ENCODE peak calls at places on chromosomes 7 and 10, in eight cellular contexts. One of them, this sample, is unnamed.
A peak's percentile ranks its signal among the peaks of the same experiment; 100 is the strongest.

GRCh38 chr7:74292757-74293576 is 3.8 kb downstream of the CLIP2 start:
- DNase-seq in CD4-positive, alpha-beta T cell: no peak
- DNase-seq in frontal cortex: no peak
- DNase-seq in H54: no peak
- DNase-seq in NCI-H774: no peak
- DNase-seq in CD8-positive, alpha-beta memory T cell: no peak
- DNase-seq in epithelial cell of esophagus: no peak
- DNase-seq in T-helper 17 cell: no peak
- DNase-seq in this sample: no peak

GRCh38 chr7:12715372-12716133 is 28.1 kb downstream of the ARL4A start:
- DNase-seq in CD4-positive, alpha-beta T cell: no peak
- DNase-seq in frontal cortex: peak; percentile 12
- DNase-seq in H54: peak; percentile 58
- DNase-seq in NCI-H774: peak; percentile 54
- DNase-seq in CD8-positive, alpha-beta memory T cell: peak; percentile 26
- DNase-seq in epithelial cell of esophagus: peak; percentile 78
- DNase-seq in T-helper 17 cell: no peak
- DNase-seq in this sample: peak; percentile 97

GRCh38 chr7:94080551-94080950 is 76.4 kb upstream of the BET1 start:
- DNase-seq in CD4-positive, alpha-beta T cell: no peak
- DNase-seq in frontal cortex: no peak
- DNase-seq in H54: no peak
- DNase-seq in NCI-H774: no peak
- DNase-seq in CD8-positive, alpha-beta memory T cell: no peak
- DNase-seq in epithelial cell of esophagus: no peak
- DNase-seq in T-helper 17 cell: no peak
- DNase-seq in this sample: no peak

GRCh38 chr10:32239770-32240169 is 107.2 kb downstream of the EPC1 start:
- DNase-seq in CD4-positive, alpha-beta T cell: no peak
- DNase-seq in frontal cortex: no peak
- DNase-seq in H54: no peak
- DNase-seq in NCI-H774: no peak
- DNase-seq in CD8-positive, alpha-beta memory T cell: no peak
- DNase-seq in epithelial cell of esophagus: peak; percentile 79
- DNase-seq in T-helper 17 cell: no peak
- DNase-seq in this sample: peak; percentile 70

GRCh38 chr7:7103343-7104313 is 78.7 kb upstream of the C1GALT1 start:
- DNase-seq in CD4-positive, alpha-beta T cell: no peak
- DNase-seq in frontal cortex: peak; percentile 17
- DNase-seq in H54: peak; percentile 58
- DNase-seq in NCI-H774: peak; percentile 58
- DNase-seq in CD8-positive, alpha-beta memory T cell: peak; percentile 58
- DNase-seq in epithelial cell of esophagus: peak; percentile 73
- DNase-seq in T-helper 17 cell: no peak
- DNase-seq in this sample: peak; percentile 72

GRCh38 chr10:133030791-133031190 is 56.9 kb upstream of the ADGRA1 start:
- DNase-seq in CD4-positive, alpha-beta T cell: no peak
- DNase-seq in frontal cortex: no peak
- DNase-seq in H54: no peak
- DNase-seq in NCI-H774: no peak
- DNase-seq in CD8-positive, alpha-beta memory T cell: no peak
- DNase-seq in epithelial cell of esophagus: no peak
- DNase-seq in T-helper 17 cell: no peak
- DNase-seq in this sample: no peak

GRCh38 chr10:48608279-48608681 is 3.4 kb upstream of the ARHGAP22 start:
- DNase-seq in CD4-positive, alpha-beta T cell: no peak
- DNase-seq in frontal cortex: no peak
- DNase-seq in H54: peak; percentile 51
- DNase-seq in NCI-H774: peak; percentile 33
- DNase-seq in CD8-positive, alpha-beta memory T cell: no peak
- DNase-seq in epithelial cell of esophagus: peak; percentile 68
- DNase-seq in T-helper 17 cell: no peak
- DNase-seq in this sample: no peak

GRCh38 chr7:95630702-95631458 is 34.6 kb upstream of the PDK4 start:
- DNase-seq in CD4-positive, alpha-beta T cell: no peak
- DNase-seq in frontal cortex: no peak
- DNase-seq in H54: no peak
- DNase-seq in NCI-H774: no peak
- DNase-seq in CD8-positive, alpha-beta memory T cell: no peak
- DNase-seq in epithelial cell of esophagus: no peak
- DNase-seq in T-helper 17 cell: no peak
- DNase-seq in this sample: peak; percentile 17

GRCh38 chr10:70648427-70648826 is 23.9 kb upstream of the ADAMTS14 start:
- DNase-seq in CD4-positive, alpha-beta T cell: no peak
- DNase-seq in frontal cortex: no peak
- DNase-seq in H54: no peak
- DNase-seq in NCI-H774: no peak
- DNase-seq in CD8-positive, alpha-beta memory T cell: no peak
- DNase-seq in epithelial cell of esophagus: no peak
- DNase-seq in T-helper 17 cell: no peak
- DNase-seq in this sample: no peak

GRCh38 chr10:33330543-33331019 is 3.9 kb downstream of the NRP1 start:
- DNase-seq in CD4-positive, alpha-beta T cell: peak; percentile 62
- DNase-seq in frontal cortex: peak; percentile 56
- DNase-seq in H54: no peak
- DNase-seq in NCI-H774: peak; percentile 66
- DNase-seq in CD8-positive, alpha-beta memory T cell: peak; percentile 61
- DNase-seq in epithelial cell of esophagus: peak; percentile 86
- DNase-seq in T-helper 17 cell: peak; percentile 63
- DNase-seq in this sample: peak; percentile 90

GRCh38 chr10:104121485-104122272 is at the start of gene SFR1:
- DNase-seq in CD4-positive, alpha-beta T cell: peak; percentile 99
- DNase-seq in frontal cortex: peak; percentile 87
- DNase-seq in H54: peak; percentile 63
- DNase-seq in NCI-H774: peak; percentile 91
- DNase-seq in CD8-positive, alpha-beta memory T cell: peak; percentile 100
- DNase-seq in epithelial cell of esophagus: peak; percentile 99
- DNase-seq in T-helper 17 cell: peak; percentile 98
- DNase-seq in this sample: peak; percentile 99

GRCh38 chr10:62760401-62760800 is 44.1 kb upstream of the ADO start:
- DNase-seq in CD4-positive, alpha-beta T cell: no peak
- DNase-seq in frontal cortex: no peak
- DNase-seq in H54: no peak
- DNase-seq in NCI-H774: no peak
- DNase-seq in CD8-positive, alpha-beta memory T cell: no peak
- DNase-seq in epithelial cell of esophagus: no peak
- DNase-seq in T-helper 17 cell: no peak
- DNase-seq in this sample: no peak

GRCh38 chr10:112120491-112120890 is 63.1 kb downstream of the GPAM start:
- DNase-seq in CD4-positive, alpha-beta T cell: no peak
- DNase-seq in frontal cortex: no peak
- DNase-seq in H54: no peak
- DNase-seq in NCI-H774: no peak
- DNase-seq in CD8-positive, alpha-beta memory T cell: no peak
- DNase-seq in epithelial cell of esophagus: no peak
- DNase-seq in T-helper 17 cell: no peak
- DNase-seq in this sample: no peak

GRCh38 chr10:102131286-102132170 is 1.3 kb upstream of the PPRC1 start:
- DNase-seq in CD4-positive, alpha-beta T cell: no peak
- DNase-seq in frontal cortex: no peak
- DNase-seq in H54: no peak
- DNase-seq in NCI-H774: no peak
- DNase-seq in CD8-positive, alpha-beta memory T cell: no peak
- DNase-seq in epithelial cell of esophagus: peak; percentile 86
- DNase-seq in T-helper 17 cell: no peak
- DNase-seq in this sample: no peak

GRCh38 chr7:5420108-5420840 is 3.4 kb downstream of the TNRC18 start:
- DNase-seq in CD4-positive, alpha-beta T cell: no peak
- DNase-seq in frontal cortex: no peak
- DNase-seq in H54: no peak
- DNase-seq in NCI-H774: no peak
- DNase-seq in CD8-positive, alpha-beta memory T cell: peak; percentile 34
- DNase-seq in epithelial cell of esophagus: no peak
- DNase-seq in T-helper 17 cell: no peak
- DNase-seq in this sample: no peak